ENCODE peak calls at places on chromosomes 1 and 21, in five cellular contexts. S is BE2C, W is heart left ventricle, Z is vagina, G is HL-60. D is an unnamed sample.
A peak's percentile ranks its signal among the peaks of the same experiment; 100 is the strongest.

GRCh38 chr1:1260843-1261560 is 12.7 kb downstream of the UBE2J2 start:
- DNase-seq in S (no peak), W (no peak), Z (no peak), G (peak; percentile 26), D (no peak)

GRCh38 chr1:63973005-63973419 is 199.2 kb downstream of the ROR1 start:
- DNase-seq in S (no peak), W (no peak), Z (no peak), G (no peak), D (no peak)

GRCh38 chr1:106879538-106879937 is 176.9 kb upstream of the PRMT6 start:
- DNase-seq in S (peak; percentile 37), W (peak; percentile 70), Z (no peak), G (no peak), D (no peak)

GRCh38 chr21:46553993-46554392 is 50.9 kb downstream of the S100B start:
- DNase-seq in S (no peak), W (no peak), Z (no peak), G (no peak), D (no peak)

GRCh38 chr1:60942291-60942690 is 140.1 kb upstream of the NFIA start:
- DNase-seq in S (no peak), W (no peak), Z (no peak), G (no peak), D (no peak)

GRCh38 chr1:53942149-53942957 is 3.1 kb downstream of the IFT25 start:
- DNase-seq in S (no peak), W (no peak), Z (no peak), G (no peak), D (no peak)

GRCh38 chr1:46278807-46279206 is 24.6 kb downstream of the LRRC41 start:
- DNase-seq in S (no peak), W (no peak), Z (no peak), G (no peak), D (no peak)

GRCh38 chr21:17542371-17542992 is 29.6 kb downstream of the CXADR start:
- DNase-seq in S (no peak), W (no peak), Z (no peak), G (no peak), D (no peak)

GRCh38 chr21:32889596-32889995 is 118.0 kb upstream of the PAXBP1 start:
- DNase-seq in S (no peak), W (no peak), Z (no peak), G (no peak), D (no peak)

GRCh38 chr21:41365377-41366107 is 3.7 kb downstream of the MX2 start:
- DNase-seq in S (no peak), W (no peak), Z (peak; percentile 56), G (no peak), D (no peak)

GRCh38 chr1:68590473-68590872 is 93.6 kb upstream of the DEPDC1 start:
- DNase-seq in S (no peak), W (no peak), Z (no peak), G (no peak), D (no peak)

GRCh38 chr1:115906627-115907026 is 65.7 kb upstream of the NHLH2 start:
- DNase-seq in S (no peak), W (no peak), Z (no peak), G (no peak), D (no peak)

GRCh38 chr1:151972533-151973270 is 21.0 kb downstream of the S100A10 start:
- DNase-seq in S (no peak), W (no peak), Z (no peak), G (no peak), D (no peak)

GRCh38 chr1:57111210-57111609 is 145.4 kb upstream of the C8B start:
- DNase-seq in S (no peak), W (no peak), Z (no peak), G (no peak), D (no peak)

GRCh38 chr1:173478099-173478555 is 992 bp downstream of the PRDX6 start:
- DNase-seq in S (no peak), W (peak; percentile 83), Z (peak; percentile 96), G (peak; percentile 12), D (no peak)

GRCh38 chr1:210949489-210949888 is 184.5 kb downstream of the KCNH1 start:
- DNase-seq in S (no peak), W (no peak), Z (no peak), G (no peak), D (no peak)

GRCh38 chr1:11701981-11702803 is 10.7 kb downstream of the DRAXIN start:
- DNase-seq in S (no peak), W (no peak), Z (no peak), G (no peak), D (no peak)

GRCh38 chr1:233394860-233395717 is 67.6 kb downstream of the MAP3K21 start:
- DNase-seq in S (peak; percentile 15), W (no peak), Z (no peak), G (peak; percentile 31), D (peak; percentile 11)

GRCh38 chr1:80629304-80629837 is 1171.4 kb upstream of the ADGRL2 start:
- DNase-seq in S (no peak), W (no peak), Z (no peak), G (no peak), D (no peak)

GRCh38 chr1:27569506-27570382 is 34.2 kb downstream of the AHDC1 start:
- DNase-seq in S (no peak), W (no peak), Z (no peak), G (no peak), D (no peak)

GRCh38 chr1:232334811-232335210 is 295.1 kb downstream of the SIPA1L2 start:
- DNase-seq in S (no peak), W (no peak), Z (no peak), G (no peak), D (no peak)

GRCh38 chr1:220511785-220512184 is 16.2 kb upstream of the MARK1 start:
- DNase-seq in S (peak; percentile 12), W (peak; percentile 47), Z (no peak), G (no peak), D (no peak)

GRCh38 chr1:159996653-159997052 is 35.1 kb downstream of the PIGM start:
- DNase-seq in S (no peak), W (no peak), Z (no peak), G (no peak), D (no peak)

GRCh38 chr1:199173356-199173755 is 534.5 kb downstream of the PTPRC start:
- DNase-seq in S (no peak), W (no peak), Z (no peak), G (no peak), D (peak; percentile 79)

GRCh38 chr1:150789396-150789795 is 18.7 kb downstream of the CTSK start:
- DNase-seq in S (no peak), W (no peak), Z (no peak), G (peak; percentile 48), D (no peak)

GRCh38 chr1:46181343-46182260 is 5.3 kb upstream of the P3R3URF start:
- DNase-seq in S (no peak), W (no peak), Z (no peak), G (no peak), D (no peak)

GRCh38 chr1:225754940-225755635 is 22.5 kb upstream of the SRP9 start:
- DNase-seq in S (no peak), W (peak; percentile 63), Z (no peak), G (peak; percentile 38), D (no peak)

GRCh38 chr1:162892916-162893714 is 32.1 kb upstream of the CCDC190 start:
- DNase-seq in S (no peak), W (no peak), Z (no peak), G (peak; percentile 67), D (no peak)

GRCh38 chr21:27564684-27565280 is 597.9 kb upstream of the ADAMTS5 start:
- DNase-seq in S (peak; percentile 67), W (peak; percentile 40), Z (no peak), G (peak; percentile 22), D (no peak)

GRCh38 chr1:34262454-34262853 is 85.7 kb downstream of the C1orf94 start:
- DNase-seq in S (no peak), W (no peak), Z (no peak), G (no peak), D (no peak)

GRCh38 chr1:107896946-107897345 is 68.0 kb downstream of the VAV3 start:
- DNase-seq in S (no peak), W (no peak), Z (no peak), G (no peak), D (no peak)

GRCh38 chr1:228157381-228158126 is 7.8 kb downstream of the GJC2 start:
- DNase-seq in S (no peak), W (peak; percentile 25), Z (no peak), G (no peak), D (no peak)

GRCh38 chr1:85297855-85298629 is 21.6 kb upstream of the BCL10 start:
- DNase-seq in S (no peak), W (no peak), Z (peak; percentile 83), G (no peak), D (peak; percentile 55)

GRCh38 chr1:178684542-178685000 is 40.5 kb upstream of the RALGPS2 start:
- DNase-seq in S (no peak), W (no peak), Z (no peak), G (no peak), D (peak; percentile 17)

GRCh38 chr1:230284891-230285290 is 141.2 kb downstream of the PGBD5 start:
- DNase-seq in S (no peak), W (no peak), Z (no peak), G (no peak), D (no peak)

GRCh38 chr1:164440222-164440621 is 118.8 kb upstream of the PBX1 start:
- DNase-seq in S (peak; percentile 18), W (peak; percentile 64), Z (no peak), G (no peak), D (no peak)

GRCh38 chr1:208178091-208178529 is 66.1 kb downstream of the PLXNA2 start:
- DNase-seq in S (no peak), W (no peak), Z (no peak), G (no peak), D (no peak)

GRCh38 chr1:208595236-208595635 is 351.1 kb upstream of the PLXNA2 start:
- DNase-seq in S (no peak), W (no peak), Z (no peak), G (no peak), D (no peak)

GRCh38 chr1:221712776-221713431 is 29.0 kb downstream of the DUSP10 start:
- DNase-seq in S (no peak), W (no peak), Z (no peak), G (peak; percentile 86), D (peak; percentile 58)

GRCh38 chr1:88036345-88036999 is 647.6 kb upstream of the PKN2 start:
- DNase-seq in S (no peak), W (no peak), Z (no peak), G (no peak), D (no peak)
- H3K27me3 ChIP-seq in S (no peaks in the 10 kb centered on the region), W (no peaks in the 10 kb centered on the region), Z (no peaks in the 10 kb centered on the region), G (no peaks in the 10 kb centered on the region), D (no peaks in the 10 kb centered on the region)

GRCh38 chr1:55143686-55144085 is 71.5 kb downstream of the USP24 start:
- DNase-seq in S (no peak), W (no peak), Z (no peak), G (no peak), D (no peak)
- TF ChIP-seq CTCF in S (peak; percentile 19), W (no peak), Z (no peak), G (no peak), D (no peak)

DNA sequence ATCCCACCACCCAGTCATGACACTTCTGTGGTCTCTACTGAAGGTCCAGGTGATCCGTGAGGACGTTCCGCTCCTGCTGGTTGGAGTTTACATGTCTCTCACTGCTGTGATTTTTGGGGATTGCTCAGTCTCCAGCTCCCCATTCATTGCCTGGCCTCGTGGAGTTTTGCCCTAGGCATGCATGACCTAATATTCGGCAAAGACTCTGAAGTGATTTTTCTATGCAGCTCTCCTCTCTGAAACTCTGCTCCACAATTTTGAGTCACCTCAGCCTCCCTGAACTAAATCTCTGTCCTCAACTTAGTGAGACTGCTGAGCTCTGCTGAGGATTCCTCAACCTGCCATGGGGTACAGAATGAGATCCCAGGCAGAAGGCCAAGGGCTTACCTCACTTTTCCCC is 174.4 kb upstream of the FGGY start:
- DNase-seq in S (no peak), W (no peak), Z (no peak), G (no peak), D (no peak)
- H3K4me3 ChIP-seq in S (no peak overlapping the region), W (no peak overlapping the region), Z (no peak overlapping the region), G (no peak overlapping the region), D (no peak overlapping the region)

GRCh38 chr1:2443285-2444137 is 31.1 kb upstream of the PEX10 start:
- DNase-seq in S (peak; percentile 38), W (no peak), Z (no peak), G (no peak), D (no peak)
- H3K27me3 ChIP-seq in S (peaks cover 20% of the 10 kb centered on the region), W (peaks cover 34% of the 10 kb centered on the region), Z (no peaks in the 10 kb centered on the region), G (peaks cover 47% of the 10 kb centered on the region), D (peaks cover 2% of the 10 kb centered on the region)